ENCODE peak calls at places on chromosomes 1 and 21, in ten cellular contexts. B is breast epithelium; O is amniotic stem cell; V is nucleus accumbens; Q is activated CD4-positive, alpha-beta T cell treated with anti-CD3 and anti-CD28 coated beads, Interleukin-2, amount 10 ng/mL, durations not matched to agents 7 days and 5 days; R is EH; S is AG09309; Y is ureter; P is stimulated activated naive CD8-positive, alpha-beta T cell treated with anti-CD3 and anti-CD28 coated beads, Interleukin-15, Interleukin-2, amounts not matched to agents 100 U/mL and 50 U/mL, for 24 hours; M is GM03348. E is an unnamed sample.

GRCh38 chr1:60913039-60913438 is 169.3 kb upstream of the NFIA start:
- DNase-seq in M (no peak), S (no peak), P (no peak), B (no peak), R (no peak), V (no peak), Q (no peak), Y (no peak), O (no peak), E (no peak)

GRCh38 chr1:167721617-167722151 is at the start of gene MPZL1:
- DNase-seq in Q (peak; percentile 93), Y (peak; percentile 98), B (peak; percentile 93), M (peak; percentile 100), S (peak; percentile 81), P (peak; percentile 95), O (peak; percentile 68), V (peak; percentile 93), R (peak; percentile 92), E (no peak)

GRCh38 chr1:68322837-68323687 is 90.7 kb upstream of the WLS start:
- DNase-seq in R (peak; percentile 69), O (no peak), Y (no peak), B (peak; percentile 51), M (peak; percentile 71), V (no peak), Q (no peak), P (no peak), S (peak; percentile 37), E (no peak)

GRCh38 chr1:55192093-55192492 is 23.1 kb downstream of the USP24 start:
- DNase-seq in P (no peak), V (no peak), M (no peak), Q (no peak), S (no peak), R (no peak), O (no peak), Y (no peak), B (no peak), E (no peak)

GRCh38 chr21:29264721-29265120 is 34.0 kb upstream of the BACH1 start:
- DNase-seq in B (no peak), O (no peak), Y (no peak), Q (no peak), M (no peak), S (no peak), P (no peak), V (no peak), R (peak; percentile 37), E (no peak)

GRCh38 chr1:200776949-200777348 is 38.3 kb downstream of the CAMSAP2 start:
- DNase-seq in S (no peak), Y (no peak), B (no peak), P (no peak), R (peak; percentile 23), M (no peak), Q (no peak), V (no peak), O (no peak), E (no peak)

GRCh38 chr1:247415423-247416361 is at the start of gene NLRP3:
- DNase-seq in R (peak; percentile 3), Y (no peak), S (no peak), B (no peak), O (no peak), V (no peak), P (peak; percentile 38), M (no peak), Q (peak; percentile 56), E (peak; percentile 16)

GRCh38 chr1:8394456-8395321 is 76.8 kb downstream of the SLC45A1 start:
- DNase-seq in R (peak; percentile 94), P (peak; percentile 45), O (peak; percentile 47), V (no peak), S (peak; percentile 80), Q (no peak), B (no peak), Y (no peak), M (peak; percentile 60), E (no peak)

GRCh38 chr1:207134550-207134949 is 30.5 kb downstream of the C4BPA start:
- DNase-seq in M (no peak), V (no peak), Q (no peak), O (no peak), R (no peak), P (no peak), Y (no peak), S (no peak), B (no peak), E (no peak)

GRCh38 chr1:93969371-93969770 is 60.1 kb upstream of the GCLM start:
- DNase-seq in M (no peak), Y (no peak), S (no peak), V (no peak), B (no peak), O (no peak), P (no peak), Q (no peak), R (peak; percentile 10), E (no peak)

GRCh38 chr21:33403128-33403785 is at the start of gene IFNGR2:
- DNase-seq in R (peak; percentile 45), O (no peak), M (peak; percentile 78), S (no peak), Y (no peak), B (no peak), P (peak; percentile 40), V (no peak), Q (peak; percentile 27), E (no peak)

GRCh38 chr1:53336146-53336545 is 8.3 kb upstream of the LRP8 start:
- DNase-seq in P (no peak), S (no peak), V (no peak), Y (peak; percentile 31), R (no peak), M (no peak), B (peak; percentile 6), Q (no peak), O (no peak), E (no peak)

GRCh38 chr1:185439727-185440415 is 122.8 kb upstream of the IVNS1ABP start:
- DNase-seq in P (peak; percentile 21), R (peak; percentile 97), O (peak; percentile 85), V (no peak), M (peak; percentile 58), Q (peak; percentile 42), S (peak; percentile 70), B (no peak), Y (no peak), E (peak; percentile 95)

GRCh38 chr1:208028526-208028925 is 117.6 kb upstream of the CD34 start:
- DNase-seq in O (no peak), R (peak; percentile 55), B (no peak), S (no peak), M (no peak), P (no peak), V (no peak), Q (no peak), Y (no peak), E (no peak)

GRCh38 chr1:228279722-228280105 is 71.9 kb downstream of the OBSCN start:
- DNase-seq in R (no peak), M (no peak), P (no peak), Y (no peak), S (no peak), V (no peak), O (no peak), Q (no peak), B (no peak), E (no peak)

E was measured in epithelial cell of proximal tubule.